ENCODE peak calls at places on chromosomes 16 and 17, in four cellular contexts. G is right atrium auricular region, L is fibroblast of villous mesenchyme, B is BJ. H is an unnamed sample.

GRCh38 chr16:89359296-89360147 is 130.8 kb downstream of the ANKRD11 start:
- DNase-seq in G (no peak), L (no peak), B (no peak), H (no peak)

GRCh38 chr16:61323456-61323855 is 712.8 kb downstream of the CDH8 start:
- DNase-seq in G (no peak), L (peak; percentile 4), B (no peak), H (peak; percentile 58)

GRCh38 chr17:33730131-33730530 is 437.0 kb upstream of the ASIC2 start:
- DNase-seq in G (no peak), L (no peak), B (no peak), H (no peak)

GRCh38 chr17:46151762-46152161 is 41.5 kb downstream of the KANSL1 start:
- DNase-seq in G (no peak), B (no peak), L (peak; percentile 49), H (no peak)

GRCh38 chr17:17417718-17418151 is 59.1 kb upstream of the MED9 start:
- DNase-seq in L (peak; percentile 92), G (no peak), B (no peak), H (no peak)

GRCh38 chr16:88619859-88620655 is 18.3 kb upstream of the IL17C start:
- DNase-seq in L (peak; percentile 99), G (no peak), B (no peak), H (peak; percentile 29)

GRCh38 chr16:11229432-11229831 is 26.6 kb downstream of the SOCS1 start:
- DNase-seq in B (no peak), G (no peak), L (no peak), H (no peak)

GRCh38 chr16:46828943-46829342 is 2.0 kb downstream of the C16orf87 start:
- DNase-seq in L (no peak), G (no peak), B (no peak), H (no peak)

GRCh38 chr16:89712476-89712805 is 8.3 kb downstream of the VPS9D1 start:
- DNase-seq in G (no peak), L (peak; percentile 17), B (no peak), H (peak; percentile 16)

GRCh38 chr17:82200743-82201497 is 11.7 kb downstream of the CCDC57 start:
- DNase-seq in G (no peak), B (no peak), L (no peak), H (no peak)

GRCh38 chr16:74984194-74984669 is 691 bp downstream of the WDR59 start:
- DNase-seq in B (no peak), L (no peak), G (no peak), H (peak; percentile 32)

GRCh38 chr17:37405955-37406634 is 541 bp downstream of the ACACA start:
- DNase-seq in B (no peak), L (no peak), G (no peak), H (no peak)

GRCh38 chr17:37410357-37410756 is 3.7 kb downstream of the TADA2A start:
- DNase-seq in G (no peak), B (no peak), L (no peak), H (no peak)

GRCh38 chr17:37406635-37407455 is at the start of the genes ACACA and TADA2A:
- DNase-seq in B (no peak), G (peak; percentile 83), L (peak; percentile 76), H (peak; percentile 79)
- TF ChIP-seq CTCF in B (peak; percentile 5), G (no peak), L (no peak), H (no peak)

DNA sequence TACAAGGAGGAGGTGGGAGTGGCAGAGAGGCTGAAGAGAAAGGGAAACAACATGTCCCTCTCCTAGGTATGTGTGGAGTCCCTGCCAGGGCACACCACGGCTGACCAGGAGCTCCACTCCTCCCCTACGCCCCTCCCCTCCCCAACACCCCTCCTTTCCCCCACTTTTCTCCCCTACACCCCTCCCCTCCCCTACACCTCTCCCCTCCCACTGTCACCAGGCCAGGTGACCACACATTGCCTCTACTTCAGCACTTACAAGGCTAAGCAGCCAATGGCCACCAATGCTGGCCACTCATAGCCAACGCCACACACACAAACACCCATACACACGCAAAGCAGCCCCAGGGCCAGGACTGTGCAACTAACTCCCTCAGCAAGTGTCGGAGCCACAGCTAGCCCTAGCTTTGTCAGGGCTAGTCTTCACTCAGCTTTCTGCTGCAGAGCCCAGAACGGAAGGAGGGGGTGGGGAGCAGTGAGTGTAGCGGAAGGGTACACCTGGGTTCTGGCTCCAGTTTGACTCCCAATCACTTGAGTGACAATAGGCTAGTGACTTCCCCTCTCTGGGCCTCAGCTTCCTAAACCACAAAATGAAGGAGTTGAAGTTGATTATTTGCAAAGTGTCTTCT is 8.2 kb downstream of the CAVIN1 start:
- DNase-seq in G (no peak), B (no peak), L (no peak), H (no peak)
- H3K4me3 ChIP-seq in G (peak overlapping the region; percentile 15), B (no peak overlapping the region), L (no peak overlapping the region), H (no peak overlapping the region)

DNA sequence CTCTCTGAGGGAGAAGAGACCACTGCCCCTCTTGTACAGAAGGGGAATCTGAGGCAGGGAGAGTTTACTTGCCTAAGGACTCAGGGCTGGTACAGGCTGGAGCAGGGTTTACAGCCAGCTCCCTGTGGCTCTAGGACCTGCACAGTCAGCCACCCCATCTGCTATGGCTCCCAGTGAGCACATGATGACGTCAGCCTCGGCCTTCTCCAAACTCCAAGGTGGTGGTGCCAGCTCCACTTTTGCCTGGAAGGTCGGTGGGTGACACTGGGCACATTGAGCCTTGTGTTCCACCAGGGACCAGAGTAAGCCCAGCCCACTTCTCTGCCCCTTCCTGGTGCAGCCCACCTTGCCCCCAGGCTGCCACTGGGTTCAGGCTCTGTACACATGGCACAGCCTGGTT is 202.2 kb downstream of the ENGASE start:
- DNase-seq in G (no peak), L (no peak), B (no peak), H (no peak)
- TF ChIP-seq CTCF in G (no peak), L (no peak), B (no peak), H (no peak)

DNA sequence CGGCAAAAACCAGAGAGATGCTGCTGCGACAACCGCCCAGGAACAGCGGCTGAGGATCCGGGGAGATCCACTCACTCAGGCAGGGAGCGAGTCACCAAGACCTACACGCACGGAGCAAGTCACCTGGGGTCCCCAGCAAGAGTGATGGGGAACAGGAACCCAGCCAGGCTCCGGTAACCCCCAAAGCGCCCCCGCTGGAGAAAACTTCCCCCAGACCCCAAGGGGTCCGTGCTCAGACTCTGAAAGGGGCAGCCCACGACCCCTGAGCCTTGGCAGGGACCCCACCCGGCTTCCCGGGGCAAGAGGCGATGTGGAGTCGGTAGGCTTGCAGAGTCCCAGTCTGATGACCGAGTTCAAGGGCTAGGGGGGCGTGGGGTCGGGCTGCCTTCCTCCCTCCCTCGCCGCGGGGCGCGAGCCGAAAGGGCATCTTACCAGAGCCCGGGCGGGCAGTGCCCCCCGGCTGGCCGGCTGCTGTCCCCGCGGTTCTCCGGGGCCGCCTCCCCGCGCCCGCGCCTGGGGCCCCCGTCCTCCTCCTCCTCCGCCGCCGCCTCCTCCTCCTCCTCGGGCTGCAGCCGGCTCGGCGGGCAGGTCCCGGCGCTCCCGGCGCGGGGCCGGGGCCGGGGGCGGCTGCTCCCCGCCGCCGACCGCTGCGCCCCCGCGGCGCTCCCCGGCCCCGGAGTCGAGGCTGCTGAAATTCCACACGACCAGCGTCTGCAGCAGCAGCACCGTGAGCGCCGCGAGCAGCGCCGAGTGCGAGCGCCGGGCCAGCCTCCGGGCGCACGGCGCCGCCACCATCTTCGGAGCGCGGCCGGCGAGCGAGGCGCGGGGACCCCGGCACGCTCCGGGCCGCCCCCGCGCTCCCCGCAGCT is 524 bp downstream of the XYLT1 start:
- DNase-seq in G (peak; percentile 60), L (no peak), B (no peak), H (no peak)
- H3K4me3 ChIP-seq in G (peak overlapping the region; percentile 69), L (peak overlapping the region; percentile 71), B (peak overlapping the region; percentile 73), H (peak overlapping the region; percentile 53)

GRCh38 chr16:65415460-65415859 is 293.6 kb upstream of the CDH11 start:
- DNase-seq in G (no peak), B (no peak), L (peak; percentile 57), H (no peak)
- TF ChIP-seq CTCF in G (no peak), B (no peak), L (no peak), H (no peak)

GRCh38 chr17:79609175-79609589 is 1.7 kb downstream of the RBFOX3 start:
- DNase-seq in B (no peak), G (no peak), L (no peak), H (no peak)

GRCh38 chr17:79607941-79608728 is 2.7 kb downstream of the RBFOX3 start:
- DNase-seq in L (peak; percentile 13), B (no peak), G (no peak), H (peak; percentile 21)

GRCh38 chr17:79608729-79609039 is 2.2 kb downstream of the RBFOX3 start:
- DNase-seq in G (no peak), L (no peak), B (no peak), H (no peak)

GRCh38 chr17:79609616-79610150 is 1.2 kb downstream of the RBFOX3 start:
- DNase-seq in B (no peak), L (no peak), G (no peak), H (no peak)

DNA sequence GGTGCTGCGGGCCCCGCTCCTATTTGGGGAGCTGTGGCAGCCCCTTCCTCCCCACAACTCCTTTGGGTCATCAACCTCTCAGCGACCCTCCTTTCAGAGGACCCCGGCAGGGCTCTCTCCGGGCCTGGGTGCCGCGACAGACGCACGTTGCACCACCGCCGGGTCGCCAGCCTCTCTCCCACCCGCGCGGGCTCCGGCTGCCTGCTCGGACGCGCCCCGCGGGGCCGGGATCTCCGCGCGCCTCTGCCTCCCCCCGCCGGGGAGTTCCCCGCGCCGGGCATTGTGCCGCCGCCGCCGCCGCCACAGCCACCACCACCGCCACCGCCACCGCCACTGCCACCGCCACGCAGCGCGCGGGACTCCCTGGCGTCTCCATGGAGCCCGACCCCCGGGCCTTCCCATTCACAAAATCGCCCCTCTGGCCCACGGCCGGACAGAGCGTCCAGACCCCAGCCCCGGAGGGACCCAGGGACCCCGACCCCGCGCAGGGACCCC is 653 bp downstream of the RBFOX3 start:
- DNase-seq in G (no peak), B (no peak), L (no peak), H (no peak)
- H3K4me3 ChIP-seq in G (no peak overlapping the region), B (no peak overlapping the region), L (no peak overlapping the region), H (no peak overlapping the region)

DNA sequence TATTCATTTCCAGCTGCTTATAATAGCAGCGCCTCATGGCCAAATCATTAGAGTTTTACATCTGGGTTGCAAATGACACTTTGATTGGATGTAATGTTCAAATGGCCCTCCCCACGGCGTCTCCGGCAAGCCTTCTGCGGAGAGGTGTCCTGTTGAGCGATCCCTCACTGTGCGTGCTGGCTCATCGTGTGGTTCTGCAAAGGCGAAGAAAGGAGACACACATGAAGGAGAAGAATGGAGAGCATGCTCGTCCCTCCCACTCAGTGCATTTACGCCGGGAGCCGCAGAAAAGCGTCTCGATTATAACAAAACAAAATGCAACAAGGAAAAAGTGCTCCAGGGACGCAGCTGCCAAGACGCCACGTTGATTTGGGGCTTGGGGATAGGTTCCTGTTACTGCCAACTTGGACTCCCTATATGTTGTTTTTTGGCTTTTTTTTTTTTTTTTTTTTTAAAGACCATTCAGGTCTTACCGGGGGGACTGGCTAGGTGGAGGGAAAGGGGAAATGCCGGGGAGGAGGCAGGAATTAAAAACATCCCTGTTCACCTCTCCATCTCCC is 117.6 kb downstream of the C16orf78 start:
- DNase-seq in G (no peak), L (no peak), B (no peak), H (no peak)
- TF ChIP-seq CTCF in G (no peak), L (no peak), B (no peak), H (no peak)

GRCh38 chr17:12865769-12866168 is 76.5 kb downstream of the ARHGAP44 start:
- DNase-seq in B (no peak), L (no peak), G (no peak), H (no peak)
- H3K4me3 ChIP-seq in B (no peak overlapping the region), L (no peak overlapping the region), G (no peak overlapping the region), H (no peak overlapping the region)

H was measured in cardiac fibroblast.